ENCODE peak calls at places on chromosome 14, in ten cellular contexts. Q is ovary, G is lung, M is fibroblast of lung, X is mesenchymal stem cell, T is gastrocnemius medialis, C is upper lobe of right lung, L is small intestine, V is body of pancreas, Z is adrenal gland. E is an unnamed sample.

GRCh38 chr14:22650960-22651521 is 6.9 kb upstream of the OR6J1 start:
- DNase-seq in Q (no peak), G (no peak), M (peak; percentile 35), X (peak; percentile 24), T (peak; percentile 19), C (no peak), L (no peak), V (no peak), Z (no peak), E (no peak)

GRCh38 chr14:23829736-23830474 is 123.7 kb upstream of the DHRS4 start:
- DNase-seq in Q (peak; percentile 22), G (no peak), M (peak; percentile 93), X (peak; percentile 73), T (no peak), C (no peak), L (peak; percentile 86), V (no peak), Z (peak; percentile 72), E (peak; percentile 86)

GRCh38 chr14:36519431-36520321 is at the start of gene NKX2-1:
- DNase-seq in Q (no peak), G (peak; percentile 81), M (peak; percentile 58), X (no peak), T (no peak), C (peak; percentile 89), L (no peak), V (no peak), Z (no peak), E (peak; percentile 5)

GRCh38 chr14:96944297-96944696 is 147.1 kb downstream of the VRK1 start:
- DNase-seq in Q (no peak), G (no peak), M (no peak), X (no peak), T (no peak), C (no peak), L (no peak), V (no peak), Z (no peak), E (no peak)

GRCh38 chr14:22986508-22987054 is 4.2 kb upstream of the AJUBA start:
- DNase-seq in Q (peak; percentile 84), G (peak; percentile 91), M (peak; percentile 73), X (peak; percentile 82), T (peak; percentile 80), C (peak; percentile 83), L (peak; percentile 90), V (peak; percentile 91), Z (peak; percentile 93), E (peak; percentile 95)

GRCh38 chr14:48429512-48429911 is 754.1 kb upstream of the MDGA2 start:
- DNase-seq in Q (no peak), G (no peak), M (no peak), X (no peak), T (no peak), C (no peak), L (no peak), V (no peak), Z (no peak), E (no peak)

GRCh38 chr14:103113303-103113702 is 10.0 kb upstream of the TNFAIP2 start:
- DNase-seq in Q (no peak), G (no peak), M (no peak), X (no peak), T (no peak), C (no peak), L (no peak), V (no peak), Z (no peak), E (no peak)

GRCh38 chr14:103543721-103544626 is 15.0 kb downstream of the TRMT61A start:
- DNase-seq in Q (peak; percentile 64), G (no peak), M (no peak), X (no peak), T (peak; percentile 79), C (no peak), L (no peak), V (no peak), Z (no peak), E (no peak)

GRCh38 chr14:31205681-31206535 is 1.7 kb downstream of the HECTD1 start:
- DNase-seq in Q (no peak), G (no peak), M (peak; percentile 75), X (peak; percentile 78), T (no peak), C (no peak), L (peak; percentile 40), V (no peak), Z (no peak), E (peak; percentile 84)

GRCh38 chr14:64112859-64113258 is 181.3 kb downstream of the ESR2 start:
- DNase-seq in Q (no peak), G (no peak), M (no peak), X (no peak), T (peak; percentile 87), C (no peak), L (no peak), V (peak; percentile 79), Z (no peak), E (no peak)

GRCh38 chr14:69010632-69011031 is 31.5 kb upstream of the ACTN1 start:
- DNase-seq in Q (no peak), G (no peak), M (no peak), X (no peak), T (no peak), C (no peak), L (no peak), V (no peak), Z (no peak), E (no peak)

GRCh38 chr14:89892953-89893352 is 61.6 kb downstream of the EFCAB11 start:
- DNase-seq in Q (no peak), G (no peak), M (no peak), X (no peak), T (no peak), C (no peak), L (no peak), V (no peak), Z (no peak), E (no peak)

GRCh38 chr14:77988966-77989365 is 181.2 kb upstream of the NRXN3 start:
- DNase-seq in Q (no peak), G (no peak), M (peak; percentile 98), X (no peak), T (peak; percentile 21), C (no peak), L (no peak), V (no peak), Z (no peak), E (no peak)

GRCh38 chr14:55458800-55459577 is 18.6 kb upstream of the TBPL2 start:
- DNase-seq in Q (no peak), G (no peak), M (peak; percentile 68), X (peak; percentile 26), T (no peak), C (no peak), L (no peak), V (no peak), Z (peak; percentile 46), E (peak; percentile 29)

GRCh38 chr14:83556746-83557460 is 1973.0 kb upstream of the FLRT2 start:
- DNase-seq in Q (no peak), G (no peak), M (peak; percentile 36), X (peak; percentile 76), T (no peak), C (no peak), L (no peak), V (no peak), Z (no peak), E (peak; percentile 66)

GRCh38 chr14:50353126-50353525 is 41.0 kb downstream of the DMAC2L start:
- DNase-seq in Q (no peak), G (no peak), M (no peak), X (no peak), T (no peak), C (no peak), L (no peak), V (no peak), Z (no peak), E (peak; percentile 21)

GRCh38 chr14:45135659-45136314 is at the start of gene FANCM:
- DNase-seq in Q (peak; percentile 91), G (peak; percentile 94), M (peak; percentile 97), X (peak; percentile 98), T (peak; percentile 93), C (peak; percentile 83), L (peak; percentile 98), V (peak; percentile 95), Z (peak; percentile 98), E (peak; percentile 99)

GRCh38 chr14:61528591-61529021 is 166.7 kb upstream of the HIF1A start:
- DNase-seq in Q (no peak), G (no peak), M (peak; percentile 97), X (peak; percentile 94), T (no peak), C (no peak), L (no peak), V (no peak), Z (no peak), E (peak; percentile 58)

GRCh38 chr14:55000381-55000780 is 26.5 kb downstream of the WDHD1 start:
- DNase-seq in Q (no peak), G (no peak), M (peak; percentile 66), X (no peak), T (no peak), C (no peak), L (no peak), V (no peak), Z (no peak), E (peak; percentile 71)

GRCh38 chr14:99231850-99232401 is 40.1 kb downstream of the BCL11B start:
- DNase-seq in Q (peak; percentile 53), G (no peak), M (peak; percentile 24), X (no peak), T (no peak), C (no peak), L (no peak), V (no peak), Z (peak; percentile 32), E (no peak)
- H3K4me3 ChIP-seq in Q (no peak overlapping the region), G (no peak overlapping the region), M (no peak overlapping the region), X (no peak overlapping the region), T (no peak overlapping the region), C (no peak overlapping the region), L (no peak overlapping the region), V (no peak overlapping the region), Z (no peak overlapping the region), E (no peak overlapping the region)

GRCh38 chr14:74578479-74578878 is 33.6 kb downstream of the LTBP2 start:
- DNase-seq in Q (no peak), G (no peak), M (no peak), X (no peak), T (no peak), C (no peak), L (no peak), V (no peak), Z (no peak), E (no peak)
- H3K4me1 ChIP-seq in Q (peaks cover 55% of the 10 kb centered on the region), G (peaks cover 15% of the 10 kb centered on the region), M (peaks cover 51% of the 10 kb centered on the region), X (peaks cover 50% of the 10 kb centered on the region), T (peaks cover 8% of the 10 kb centered on the region), C (peaks cover 35% of the 10 kb centered on the region), L (no peaks in the 10 kb centered on the region), V (peaks cover 8% of the 10 kb centered on the region), Z (peaks cover 33% of the 10 kb centered on the region), E (peaks cover 55% of the 10 kb centered on the region)

GRCh38 chr14:38948171-38948570 is 154.9 kb downstream of the SEC23A start:
- DNase-seq in Q (no peak), G (no peak), M (peak; percentile 94), X (no peak), T (no peak), C (no peak), L (no peak), V (no peak), Z (no peak), E (peak; percentile 38)
- H3K4me3 ChIP-seq in Q (no peak overlapping the region), G (no peak overlapping the region), M (no peak overlapping the region), X (no peak overlapping the region), T (no peak overlapping the region), C (no peak overlapping the region), L (no peak overlapping the region), V (no peak overlapping the region), Z (no peak overlapping the region), E (no peak overlapping the region)

DNA sequence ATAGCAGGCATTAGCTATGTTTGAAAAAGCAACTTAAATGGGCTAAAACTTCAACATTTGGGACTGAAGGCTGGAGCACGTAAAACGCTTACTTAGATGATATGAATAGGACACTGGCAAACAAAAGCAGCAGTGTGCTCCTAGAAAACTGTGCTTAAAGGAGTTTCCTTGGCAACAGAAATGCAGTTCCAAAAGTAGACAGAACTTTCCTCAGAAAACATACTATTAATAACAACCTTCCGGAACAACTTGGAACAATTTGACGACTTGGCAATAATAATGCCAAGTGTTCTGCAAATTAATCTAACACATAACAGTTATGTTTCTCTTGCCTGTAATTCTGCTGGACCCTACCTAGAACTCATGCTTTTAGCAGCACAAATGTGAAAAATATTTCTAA is 235.4 kb upstream of the NPAS3 start:
- DNase-seq in Q (no peak), G (no peak), M (peak; percentile 63), X (no peak), T (no peak), C (no peak), L (no peak), V (no peak), Z (no peak), E (no peak)
- H3K4me1 ChIP-seq in Q (peaks cover 5% of the 10 kb centered on the region), G (peaks cover 3% of the 10 kb centered on the region), M (peaks cover 7% of the 10 kb centered on the region), X (no peaks in the 10 kb centered on the region), T (peaks cover 38% of the 10 kb centered on the region), C (peaks cover 6% of the 10 kb centered on the region), L (no peaks in the 10 kb centered on the region), V (peaks cover 7% of the 10 kb centered on the region), Z (peaks cover 18% of the 10 kb centered on the region), E (peaks cover 30% of the 10 kb centered on the region)

E was measured in adipocyte.